ENCODE peak calls at places on chromosomes 16 and 17, in five cellular contexts. Q is neural crest cell, A is astrocyte of the cerebellum, G is MM.1S, L is lung. U is an unnamed sample.

GRCh38 chr17:69175812-69176517 is 34.3 kb upstream of the ABCA6 start:
- DNase-seq in Q (no peak), L (no peak), A (peak), G (no peak), U (no peak)

GRCh38 chr17:56680676-56681075 is 87.2 kb downstream of the NOG start:
- DNase-seq in Q (no peak), G (no peak), L (no peak), A (peak), U (no peak)

GRCh38 chr16:29975811-29976511 is 2.3 kb downstream of the TAOK2 start:
- DNase-seq in Q (no peak), L (no peak), G (no peak), A (no peak), U (peak)

GRCh38 chr16:50955311-50955710 is 195.8 kb downstream of the SALL1 start:
- DNase-seq in L (no peak), A (no peak), Q (no peak), G (no peak), U (no peak)

GRCh38 chr16:58236831-58237230 is 38.9 kb upstream of the CSNK2A2 start:
- DNase-seq in G (no peak), Q (no peak), L (no peak), A (no peak), U (no peak)

GRCh38 chr16:15650698-15651161 is 685 bp downstream of the NDE1 start:
- DNase-seq in Q (peak), G (peak), L (no peak), A (no peak), U (peak)

GRCh38 chr16:79929260-79929977 is 328.9 kb upstream of the MAF start:
- DNase-seq in Q (no peak), A (no peak), L (no peak), G (no peak), U (no peak)

GRCh38 chr16:29988346-29989075 is 6.9 kb downstream of the HIRIP3 start:
- DNase-seq in L (no peak), Q (no peak), A (no peak), G (no peak), U (no peak)

GRCh38 chr17:78529251-78529650 is 47.9 kb downstream of the DNAH17 start:
- DNase-seq in L (no peak), Q (no peak), G (no peak), A (no peak), U (no peak)

GRCh38 chr16:84501077-84501735 is 3.3 kb downstream of the MEAK7 start:
- DNase-seq in L (no peak), G (no peak), Q (no peak), A (no peak), U (no peak)

GRCh38 chr16:30654856-30655255 is 3.4 kb upstream of the FBRS start:
- DNase-seq in A (no peak), G (no peak), L (no peak), Q (no peak), U (no peak)

GRCh38 chr17:62760888-62761267 is 47.2 kb downstream of the MARCHF10 start:
- DNase-seq in A (no peak), Q (no peak), G (no peak), L (no peak), U (no peak)

GRCh38 chr16:4093495-4094137 is 22.6 kb downstream of the ADCY9 start:
- DNase-seq in Q (no peak), G (no peak), A (no peak), L (no peak), U (no peak)

GRCh38 chr17:15908378-15908777 is 36.6 kb upstream of the ADORA2B start:
- DNase-seq in L (no peak), G (no peak), Q (no peak), A (no peak), U (no peak)

GRCh38 chr16:69105501-69106361 is at the start of gene HAS3:
- DNase-seq in L (peak), Q (peak), A (peak), G (peak), U (peak)

GRCh38 chr17:35866356-35866950 is 2.2 kb downstream of the HEATR9 start:
- DNase-seq in A (no peak), L (no peak), G (no peak), Q (no peak), U (no peak)

GRCh38 chr17:38400286-38400685 is 28.0 kb upstream of the ARHGAP23 start:
- DNase-seq in L (no peak), A (no peak), Q (no peak), G (no peak), U (no peak)

GRCh38 chr17:38403491-38403890 is 24.8 kb upstream of the ARHGAP23 start:
- DNase-seq in A (no peak), L (no peak), Q (no peak), G (no peak), U (no peak)

GRCh38 chr17:38401459-38401858 is 26.8 kb upstream of the ARHGAP23 start:
- DNase-seq in G (no peak), Q (no peak), A (no peak), L (no peak), U (no peak)

GRCh38 chr17:38404174-38404943 is 23.9 kb upstream of the ARHGAP23 start:
- DNase-seq in L (no peak), Q (no peak), A (no peak), G (no peak), U (no peak)

DNA sequence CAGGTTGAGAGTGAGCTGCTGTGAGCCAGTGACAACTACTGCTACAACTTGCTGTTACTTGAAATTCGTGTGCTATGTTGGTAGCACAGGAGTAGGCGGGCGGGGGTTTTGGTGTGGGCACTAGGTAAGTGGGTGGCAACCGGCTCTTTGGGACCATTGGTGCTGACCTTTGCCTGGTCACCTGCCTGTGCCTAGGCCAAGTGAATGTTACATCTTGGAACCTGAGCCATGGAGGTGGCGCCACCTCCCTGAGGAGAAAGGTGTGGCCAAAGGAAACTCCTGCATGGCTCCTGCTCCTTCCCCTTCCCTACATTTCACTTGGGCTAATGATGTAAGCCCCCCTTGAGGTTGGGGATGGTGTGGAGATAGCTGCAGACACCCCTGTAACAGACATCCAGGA is 25.4 kb upstream of the ARHGAP23 start:
- DNase-seq in G (no peak), Q (no peak), A (no peak), L (no peak), U (no peak)
- TF ChIP-seq CTCF in G (peak), Q (no peak), A (no peak), L (no peak), U (no peak)

DNA sequence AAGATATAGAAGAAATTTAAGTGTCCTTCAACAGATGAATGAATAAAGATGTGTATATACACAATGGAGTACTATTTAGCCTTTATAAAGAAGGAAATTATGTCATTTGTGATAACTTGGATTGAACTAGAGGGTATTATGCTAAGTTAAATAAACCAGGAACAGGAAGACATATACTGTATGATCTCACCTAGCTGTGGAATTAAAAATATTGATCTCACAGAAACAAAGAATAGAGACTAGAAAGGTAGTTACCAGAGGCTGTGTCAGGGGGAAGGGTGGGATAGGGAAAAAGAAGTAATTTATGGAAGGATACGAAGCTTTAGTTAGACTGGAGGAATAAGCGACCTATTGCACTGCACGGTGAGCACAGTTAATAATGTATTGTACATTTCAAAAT is 5.4 kb upstream of the ZNF267 start:
- DNase-seq in L (no peak), Q (no peak), A (no peak), G (no peak), U (no peak)
- TF ChIP-seq CTCF in L (no peak), Q (no peak), A (no peak), G (no peak), U (no peak)

GRCh38 chr16:12704492-12705111 is 99.1 kb downstream of the CPPED1 start:
- DNase-seq in Q (no peak), A (no peak), G (no peak), L (no peak), U (no peak)

GRCh38 chr16:12706628-12707027 is 97.1 kb downstream of the CPPED1 start:
- DNase-seq in L (no peak), G (no peak), Q (no peak), A (no peak), U (no peak)

GRCh38 chr16:12708266-12708665 is 95.4 kb downstream of the CPPED1 start:
- DNase-seq in G (no peak), Q (no peak), A (no peak), L (no peak), U (no peak)

GRCh38 chr16:12703935-12704334 is 99.8 kb downstream of the CPPED1 start:
- DNase-seq in Q (no peak), G (no peak), A (no peak), L (no peak), U (no peak)

DNA sequence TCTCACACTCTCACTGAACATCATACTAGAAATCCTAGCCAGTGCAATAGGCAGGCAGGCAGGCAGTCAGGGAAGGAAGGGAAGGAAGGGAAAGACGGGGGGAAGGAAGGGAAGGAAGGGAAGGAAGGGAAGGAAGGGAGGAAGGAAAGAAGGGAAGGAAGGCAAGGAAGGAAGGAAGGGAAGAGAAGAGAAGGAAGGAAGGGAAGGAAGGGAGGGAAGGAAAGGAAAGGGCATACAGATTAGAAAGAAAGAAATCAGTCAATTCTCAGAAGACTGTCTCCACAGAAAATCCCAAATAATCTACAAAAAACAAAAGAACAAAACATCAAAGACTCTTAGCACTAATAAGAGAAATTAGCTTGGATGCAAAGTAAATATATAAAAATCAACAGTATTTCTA is 93.9 kb downstream of the CPPED1 start:
- DNase-seq in G (no peak), A (no peak), Q (no peak), L (no peak), U (no peak)
- TF ChIP-seq CTCF in G (no peak), A (no peak), Q (no peak), L (no peak), U (no peak)

GRCh38 chr17:81056352-81056751 is 21.4 kb downstream of the BAIAP2 start:
- DNase-seq in G (no peak), L (no peak), A (no peak), Q (no peak), U (no peak)
- TF ChIP-seq CTCF in G (no peak), L (no peak), A (no peak), Q (no peak), U (no peak)

DNA sequence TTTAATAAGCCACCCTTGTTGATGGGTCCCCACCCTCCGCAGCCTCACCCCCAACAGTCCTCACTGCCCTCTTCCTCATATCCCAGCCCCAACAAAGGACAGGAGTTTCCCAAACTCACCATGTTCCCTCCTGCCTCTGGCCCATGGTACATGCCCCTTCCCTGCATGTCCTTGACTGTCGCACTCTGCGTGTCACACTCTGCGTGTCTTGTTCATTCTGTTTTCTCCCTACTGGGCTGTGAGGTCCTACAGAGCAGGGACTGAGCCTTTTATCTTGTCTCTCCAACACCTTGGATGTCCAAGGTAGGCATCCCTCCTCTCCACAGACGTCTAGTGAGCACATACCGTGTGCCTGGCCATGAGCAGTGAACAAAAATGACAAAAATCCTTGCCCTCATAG is 154.7 kb downstream of the SOCS1 start:
- DNase-seq in A (no peak), G (no peak), L (no peak), Q (no peak), U (no peak)
- TF ChIP-seq CTCF in A (no peak), G (no peak), L (no peak), Q (no peak), U (no peak)

GRCh38 chr17:71666047-71666446 is 454.8 kb upstream of the SOX9 start:
- DNase-seq in Q (no peak), L (no peak), G (no peak), A (no peak), U (no peak)

GRCh38 chr17:71668807-71669206 is 452.0 kb upstream of the SOX9 start:
- DNase-seq in Q (no peak), L (no peak), G (no peak), A (no peak), U (no peak)

GRCh38 chr17:71667661-71668060 is 453.2 kb upstream of the SOX9 start:
- DNase-seq in L (no peak), A (no peak), Q (no peak), G (no peak), U (no peak)

GRCh38 chr17:71664867-71665266 is 456.0 kb upstream of the SOX9 start:
- DNase-seq in A (no peak), Q (no peak), L (no peak), G (no peak), U (no peak)
- TF ChIP-seq CTCF in A (no peak), Q (no peak), L (no peak), G (no peak), U (no peak)

GRCh38 chr16:88697831-88698693 is 8.1 kb downstream of the RNF166 start:
- DNase-seq in L (no peak), A (no peak), G (no peak), Q (no peak), U (peak)
- TF ChIP-seq CTCF in L (no peak), A (peak), G (no peak), Q (peak), U (peak)

GRCh38 chr16:425082-425718 is at the start of gene RAB11FIP3:
- DNase-seq in Q (peak), L (peak), G (peak), A (peak), U (peak)
- TF ChIP-seq CTCF in Q (peak), L (no peak), G (peak), A (peak), U (no peak)

U was measured in activated CD8-positive, alpha-beta T cell treated with anti-CD3 and anti-CD28 coated beads for 36 hours.